ENCODE peak calls at places on chromosomes 3 and 15, in five cellular contexts. K is H9, G is PC-3, F is neuronal stem cell, L is trophoblast cell. W is an unnamed sample.

GRCh38 chr3:40681658-40682055 is 156.9 kb downstream of the ZNF621 start:
- DNase-seq in F (no peak), G (no peak), L (peak), K (no peak), W (no peak)

GRCh38 chr15:88250826-88251225 is 5.7 kb downstream of the NTRK3 start:
- DNase-seq in G (no peak), L (no peak), F (no peak), K (no peak), W (no peak)

GRCh38 chr3:176848431-176849214 is 348.7 kb downstream of the TBL1XR1 start:
- DNase-seq in L (no peak), K (no peak), F (no peak), G (peak), W (peak)

GRCh38 chr3:66464512-66464894 is 36.3 kb downstream of the LRIG1 start:
- DNase-seq in L (no peak), G (no peak), K (no peak), F (no peak), W (peak)

GRCh38 chr15:81941479-81941878 is 104.3 kb downstream of the MEX3B start:
- DNase-seq in K (no peak), G (no peak), F (no peak), L (no peak), W (no peak)

GRCh38 chr3:17473761-17474160 is 268.7 kb downstream of the TBC1D5 start:
- DNase-seq in K (no peak), F (no peak), G (peak), L (no peak), W (peak)

GRCh38 chr15:95287774-95288173 is 1042.7 kb upstream of the NR2F2 start:
- DNase-seq in K (no peak), G (no peak), F (no peak), L (no peak), W (no peak)

GRCh38 chr3:32391643-32392529 is at the start of gene CMTM7:
- DNase-seq in K (peak), F (peak), L (peak), G (peak), W (peak)

GRCh38 chr3:128009952-128010846 is 42.0 kb upstream of the SEC61A1 start:
- DNase-seq in G (no peak), K (no peak), L (no peak), F (no peak), W (peak)

GRCh38 chr3:193313448-193313958 is 65.0 kb downstream of the ATP13A5 start:
- DNase-seq in K (no peak), G (no peak), F (no peak), L (no peak), W (no peak)

GRCh38 chr3:66095295-66096001 is 56.7 kb upstream of the MAGI1 start:
- DNase-seq in F (no peak), K (no peak), G (no peak), L (no peak), W (peak)

GRCh38 chr3:10205461-10206165 is 40.9 kb downstream of the IRAK2 start:
- DNase-seq in F (no peak), K (no peak), L (peak), G (peak), W (peak)

GRCh38 chr3:175977968-175978752 is 1119.0 kb downstream of the NAALADL2 start:
- DNase-seq in G (no peak), K (no peak), F (no peak), L (no peak), W (no peak)

GRCh38 chr3:4413467-4413866 is 53.6 kb downstream of the SUMF1 start:
- DNase-seq in L (no peak), G (peak), F (no peak), K (no peak), W (peak)

GRCh38 chr3:111695584-111696213 is 100.6 kb upstream of the ZBED2 start:
- DNase-seq in G (peak), F (no peak), L (no peak), K (no peak), W (peak)

GRCh38 chr3:17160597-17160996 is 275.8 kb downstream of the PLCL2 start:
- DNase-seq in F (no peak), G (no peak), L (no peak), K (no peak), W (no peak)

GRCh38 chr15:58077427-58077826 is 11.9 kb upstream of the ALDH1A2 start:
- DNase-seq in L (no peak), K (no peak), F (no peak), G (peak), W (no peak)
- H2AFZ ChIP-seq in L (no peak), K (no peak), F (no peak), G (no peak), W (no peak)

GRCh38 chr3:98032881-98033280 is 2.2 kb downstream of the GABRR3 start:
- DNase-seq in G (no peak), K (no peak), F (no peak), L (no peak), W (no peak)

GRCh38 chr3:98025392-98025791 is 9.7 kb downstream of the GABRR3 start:
- DNase-seq in F (no peak), L (no peak), K (no peak), G (no peak), W (no peak)

GRCh38 chr3:98026425-98027083 is 8.6 kb downstream of the GABRR3 start:
- DNase-seq in F (no peak), K (no peak), L (no peak), G (no peak), W (no peak)

GRCh38 chr3:98027084-98027445 is 8.1 kb downstream of the GABRR3 start:
- DNase-seq in F (no peak), L (no peak), K (no peak), G (no peak), W (no peak)

GRCh38 chr3:98029083-98029482 is 6.0 kb downstream of the GABRR3 start:
- DNase-seq in F (no peak), G (no peak), L (no peak), K (no peak), W (no peak)
- H2AFZ ChIP-seq in F (no peak), G (no peak), L (no peak), K (peak), W (no peak)

GRCh38 chr3:133380481-133381225 is 19.2 kb upstream of the BFSP2 start:
- DNase-seq in L (no peak), K (no peak), G (no peak), F (no peak), W (no peak)

GRCh38 chr3:133379926-133380325 is 19.9 kb upstream of the BFSP2 start:
- DNase-seq in G (no peak), K (no peak), F (no peak), L (no peak), W (no peak)

GRCh38 chr3:133374706-133375105 is 25.1 kb upstream of the BFSP2 start:
- DNase-seq in L (no peak), F (peak), K (peak), G (no peak), W (no peak)

GRCh38 chr3:133377396-133377795 is 22.5 kb upstream of the BFSP2 start:
- DNase-seq in G (peak), L (no peak), K (no peak), F (no peak), W (peak)

DNA sequence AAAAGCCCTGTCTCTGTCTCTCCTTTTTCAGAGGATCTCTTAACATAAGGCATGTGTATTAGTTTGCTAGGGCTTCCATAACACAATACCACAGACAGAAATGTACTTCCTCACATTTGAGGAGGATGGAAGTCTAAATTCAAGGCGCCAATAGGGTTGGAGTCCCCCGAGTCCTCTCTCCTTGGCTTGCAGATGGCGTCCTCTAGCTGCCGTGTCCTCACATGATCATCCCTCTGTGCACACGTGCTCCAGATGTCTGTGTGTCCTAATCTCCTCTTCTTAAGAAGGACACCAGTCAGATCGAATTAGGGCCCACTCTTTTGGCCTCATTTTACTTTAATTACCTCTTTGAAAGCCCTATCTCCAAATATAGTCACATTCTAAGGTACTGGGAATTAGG is 23.1 kb upstream of the BFSP2 start:
- DNase-seq in G (no peak), K (no peak), L (no peak), F (no peak), W (no peak)
- H2AFZ ChIP-seq in G (no peak), K (no peak), L (no peak), F (no peak), W (no peak)

GRCh38 chr3:45119824-45120614 is 26.2 kb downstream of the CDCP1 start:
- DNase-seq in L (no peak), F (no peak), K (no peak), G (peak), W (peak)

GRCh38 chr3:45118615-45119062 is 27.5 kb downstream of the CDCP1 start:
- DNase-seq in K (no peak), G (no peak), F (no peak), L (no peak), W (no peak)

GRCh38 chr3:45123030-45123429 is 23.1 kb downstream of the CDCP1 start:
- DNase-seq in K (no peak), F (no peak), L (no peak), G (peak), W (peak)

GRCh38 chr3:45123841-45124269 is 22.3 kb downstream of the CDCP1 start:
- DNase-seq in F (no peak), K (no peak), G (peak), L (no peak), W (peak)

DNA sequence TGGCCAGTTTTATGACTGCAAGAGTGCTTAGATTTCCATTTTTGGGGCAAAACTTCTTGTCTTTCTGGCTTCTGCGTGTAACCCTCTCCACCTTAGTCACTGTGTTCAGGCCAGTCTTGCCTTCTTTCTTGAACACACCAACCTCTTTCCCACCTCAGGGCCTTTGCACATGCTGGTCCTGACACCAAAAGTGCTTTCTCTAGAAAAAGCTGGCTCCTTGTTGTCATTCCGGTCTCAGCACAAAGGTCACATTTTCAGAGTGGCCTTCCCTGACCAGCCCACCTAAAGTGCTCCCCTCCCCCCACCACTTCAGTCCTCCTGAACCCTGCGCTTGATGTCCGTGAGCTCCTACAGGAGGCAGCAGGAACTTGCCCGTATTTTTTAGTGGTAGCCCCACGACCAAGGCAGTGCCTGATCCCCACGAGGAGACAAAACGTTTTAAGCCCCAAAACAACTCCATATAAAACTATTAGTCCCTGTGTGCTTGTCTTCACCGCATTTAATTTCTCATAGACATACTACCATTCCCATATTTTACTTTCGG is 25.5 kb downstream of the CDCP1 start:
- DNase-seq in K (no peak), L (no peak), F (no peak), G (no peak), W (no peak)
- H2AFZ ChIP-seq in K (no peak), L (no peak), F (no peak), G (no peak), W (no peak)

GRCh38 chr15:66860844-66861243 is 158.8 kb downstream of the SMAD6 start:
- DNase-seq in K (peak), L (no peak), G (no peak), F (no peak), W (peak)

GRCh38 chr15:66863382-66864085 is 161.5 kb downstream of the SMAD6 start:
- DNase-seq in K (peak), G (no peak), F (no peak), L (no peak), W (no peak)

GRCh38 chr15:66862878-66863335 is 160.9 kb downstream of the SMAD6 start:
- DNase-seq in F (peak), L (peak), K (peak), G (peak), W (peak)

GRCh38 chr15:66864086-66864830 is 162.2 kb downstream of the SMAD6 start:
- DNase-seq in L (no peak), F (no peak), G (no peak), K (peak), W (no peak)

GRCh38 chr15:66862111-66862815 is 160.2 kb downstream of the SMAD6 start:
- DNase-seq in K (peak), F (no peak), G (peak), L (no peak), W (peak)
- H2AFZ ChIP-seq in K (no peak), F (peak), G (peak), L (no peak), W (no peak)